ENCODE peak calls at places on chromosome 11, in seven cellular contexts. One of them, this sample, is unnamed. For H3K9me3, the result is how much of the 10 kb centered on the place peaks cover.

GRCh38 chr11:122814401-122814800 is 23.9 kb upstream of the CRTAM start:
- DNase-seq in Panc1: no peak
- DNase-seq in upper lobe of left lung: no peak
- DNase-seq in transverse colon: peak
- DNase-seq in sigmoid colon: no peak
- DNase-seq in stomach: no peak
- DNase-seq in HCT116: no peak
- DNase-seq in this sample: no peak

GRCh38 chr11:94876645-94877445 is 96.5 kb downstream of the CWC15 start:
- DNase-seq in Panc1: peak
- DNase-seq in upper lobe of left lung: peak
- DNase-seq in transverse colon: peak
- DNase-seq in sigmoid colon: peak
- DNase-seq in stomach: no peak
- DNase-seq in HCT116: peak
- DNase-seq in this sample: peak

GRCh38 chr11:59550842-59551650 is 39.7 kb downstream of the OR4D9 start:
- DNase-seq in Panc1: no peak
- DNase-seq in upper lobe of left lung: peak
- DNase-seq in transverse colon: peak
- DNase-seq in sigmoid colon: peak
- DNase-seq in stomach: peak
- DNase-seq in HCT116: peak
- DNase-seq in this sample: peak

GRCh38 chr11:101439488-101439887 is 144.3 kb downstream of the TRPC6 start:
- DNase-seq in Panc1: no peak
- DNase-seq in upper lobe of left lung: no peak
- DNase-seq in transverse colon: no peak
- DNase-seq in sigmoid colon: no peak
- DNase-seq in stomach: no peak
- DNase-seq in HCT116: no peak
- DNase-seq in this sample: no peak

GRCh38 chr11:6746626-6747025 is 25.1 kb downstream of the OR2AG2 start:
- DNase-seq in Panc1: no peak
- DNase-seq in upper lobe of left lung: no peak
- DNase-seq in transverse colon: no peak
- DNase-seq in sigmoid colon: no peak
- DNase-seq in stomach: no peak
- DNase-seq in HCT116: no peak
- DNase-seq in this sample: no peak

GRCh38 chr11:76148941-76149613 is 57.2 kb downstream of the WNT11 start:
- DNase-seq in Panc1: no peak
- DNase-seq in upper lobe of left lung: no peak
- DNase-seq in transverse colon: peak
- DNase-seq in sigmoid colon: peak
- DNase-seq in stomach: no peak
- DNase-seq in HCT116: no peak
- DNase-seq in this sample: no peak

GRCh38 chr11:15783619-15784018 is 572.7 kb downstream of the SOX6 start:
- DNase-seq in Panc1: no peak
- DNase-seq in upper lobe of left lung: no peak
- DNase-seq in transverse colon: no peak
- DNase-seq in sigmoid colon: no peak
- DNase-seq in stomach: no peak
- DNase-seq in HCT116: no peak
- DNase-seq in this sample: no peak

GRCh38 chr11:88103337-88104206 is 71.7 kb downstream of the RAB38 start:
- DNase-seq in Panc1: peak
- DNase-seq in upper lobe of left lung: peak
- DNase-seq in transverse colon: peak
- DNase-seq in sigmoid colon: no peak
- DNase-seq in stomach: no peak
- DNase-seq in HCT116: peak
- DNase-seq in this sample: no peak

GRCh38 chr11:131748146-131749050 is 378.0 kb downstream of the NTM start:
- DNase-seq in Panc1: no peak
- DNase-seq in upper lobe of left lung: peak
- DNase-seq in transverse colon: peak
- DNase-seq in sigmoid colon: peak
- DNase-seq in stomach: peak
- DNase-seq in HCT116: no peak
- DNase-seq in this sample: no peak

GRCh38 chr11:1298695-1299492 is 10.5 kb downstream of the TOLLIP start:
- DNase-seq in Panc1: no peak
- DNase-seq in upper lobe of left lung: peak
- DNase-seq in transverse colon: peak
- DNase-seq in sigmoid colon: peak
- DNase-seq in stomach: peak
- DNase-seq in HCT116: no peak
- DNase-seq in this sample: peak

GRCh38 chr11:64384981-64385952 is 26.3 kb downstream of the RPS6KA4 start:
- DNase-seq in Panc1: no peak
- DNase-seq in upper lobe of left lung: peak
- DNase-seq in transverse colon: no peak
- DNase-seq in sigmoid colon: no peak
- DNase-seq in stomach: no peak
- DNase-seq in HCT116: no peak
- DNase-seq in this sample: no peak

GRCh38 chr11:119317592-119318239 is 786 bp upstream of the MCAM start:
- DNase-seq in Panc1: no peak
- DNase-seq in upper lobe of left lung: no peak
- DNase-seq in transverse colon: no peak
- DNase-seq in sigmoid colon: no peak
- DNase-seq in stomach: no peak
- DNase-seq in HCT116: no peak
- DNase-seq in this sample: no peak

GRCh38 chr11:91904792-91905785 is 319.5 kb upstream of the FAT3 start:
- DNase-seq in Panc1: no peak
- DNase-seq in upper lobe of left lung: no peak
- DNase-seq in transverse colon: no peak
- DNase-seq in sigmoid colon: no peak
- DNase-seq in stomach: no peak
- DNase-seq in HCT116: no peak
- DNase-seq in this sample: no peak

GRCh38 chr11:3989251-3989650 is 105.3 kb upstream of the RRM1 start:
- DNase-seq in Panc1: no peak
- DNase-seq in upper lobe of left lung: no peak
- DNase-seq in transverse colon: no peak
- DNase-seq in sigmoid colon: peak
- DNase-seq in stomach: no peak
- DNase-seq in HCT116: no peak
- DNase-seq in this sample: no peak

GRCh38 chr11:111409915-111410314 is 30.8 kb upstream of the POU2AF1 start:
- DNase-seq in Panc1: no peak
- DNase-seq in upper lobe of left lung: no peak
- DNase-seq in transverse colon: no peak
- DNase-seq in sigmoid colon: no peak
- DNase-seq in stomach: no peak
- DNase-seq in HCT116: no peak
- DNase-seq in this sample: no peak

GRCh38 chr11:119155733-119156492 is 7.1 kb downstream of the ABCG4 start:
- DNase-seq in Panc1: no peak
- DNase-seq in upper lobe of left lung: no peak
- DNase-seq in transverse colon: peak
- DNase-seq in sigmoid colon: no peak
- DNase-seq in stomach: no peak
- DNase-seq in HCT116: peak
- DNase-seq in this sample: no peak

GRCh38 chr11:38543311-38543710 is 1945.3 kb upstream of the RAG2 start:
- DNase-seq in Panc1: no peak
- DNase-seq in upper lobe of left lung: no peak
- DNase-seq in transverse colon: no peak
- DNase-seq in sigmoid colon: no peak
- DNase-seq in stomach: no peak
- DNase-seq in HCT116: no peak
- DNase-seq in this sample: no peak

GRCh38 chr11:8593935-8594909 is at the start of gene STK33:
- DNase-seq in Panc1: no peak
- DNase-seq in upper lobe of left lung: peak
- DNase-seq in transverse colon: peak
- DNase-seq in sigmoid colon: peak
- DNase-seq in stomach: peak
- DNase-seq in HCT116: peak
- DNase-seq in this sample: no peak

DNA sequence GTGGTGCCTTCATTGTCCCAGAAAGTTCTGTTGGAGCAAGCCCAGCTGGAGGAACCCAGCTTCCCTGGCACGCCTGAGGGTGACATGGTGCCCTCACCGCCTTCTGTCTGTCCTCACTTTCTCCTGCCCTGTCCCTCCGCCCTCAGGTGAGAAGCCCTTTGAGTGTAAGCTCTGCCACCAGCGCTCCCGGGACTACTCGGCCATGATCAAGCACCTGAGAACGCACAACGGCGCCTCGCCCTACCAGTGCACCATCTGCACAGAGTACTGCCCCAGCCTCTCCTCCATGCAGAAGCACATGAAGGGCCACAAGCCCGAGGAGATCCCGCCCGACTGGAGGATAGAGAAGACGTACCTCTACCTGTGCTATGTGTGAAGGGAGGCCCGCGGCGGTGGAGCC is 46.0 kb upstream of the NNMT start:
- DNase-seq in Panc1: no peak
- DNase-seq in upper lobe of left lung: no peak
- DNase-seq in transverse colon: no peak
- DNase-seq in sigmoid colon: peak
- DNase-seq in stomach: no peak
- DNase-seq in HCT116: no peak
- DNase-seq in this sample: no peak
- H3K27ac ChIP-seq in Panc1: no peak
- H3K27ac ChIP-seq in upper lobe of left lung: peak
- H3K27ac ChIP-seq in transverse colon: no peak
- H3K27ac ChIP-seq in sigmoid colon: peak
- H3K27ac ChIP-seq in stomach: peak
- H3K27ac ChIP-seq in HCT116: no peak
- H3K27ac ChIP-seq in this sample: peak

DNA sequence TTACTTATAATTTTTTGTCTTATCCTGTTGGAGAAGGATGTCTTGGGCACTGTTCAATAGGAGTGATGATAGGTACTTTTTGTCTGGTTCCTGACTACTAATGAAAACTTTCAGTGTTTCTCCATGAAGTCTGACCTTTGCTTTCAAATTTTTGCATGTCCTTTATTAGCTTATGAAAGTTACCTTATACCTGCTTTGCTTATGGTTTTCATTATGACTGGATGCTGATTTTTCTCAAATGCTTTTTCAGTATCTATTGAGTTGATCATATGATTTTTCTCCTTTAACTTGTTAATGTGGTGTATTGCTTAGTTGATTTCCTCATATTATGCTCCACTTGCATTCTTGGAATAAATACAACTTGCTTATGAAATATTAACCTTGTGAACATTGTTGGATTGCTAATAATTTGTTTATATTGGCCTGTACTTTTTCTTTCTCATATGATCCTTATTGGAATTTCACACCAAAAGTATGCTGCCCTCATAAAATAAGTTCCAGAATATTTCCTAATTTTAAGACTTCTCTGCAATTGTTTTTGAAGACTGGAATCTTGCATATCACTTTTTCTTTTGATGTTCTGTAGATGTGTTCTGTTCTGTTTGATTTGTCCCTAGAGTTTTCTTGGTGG is 85.0 kb upstream of the SC5D start:
- DNase-seq in Panc1: no peak
- DNase-seq in upper lobe of left lung: no peak
- DNase-seq in transverse colon: no peak
- DNase-seq in sigmoid colon: no peak
- DNase-seq in stomach: no peak
- DNase-seq in HCT116: no peak
- DNase-seq in this sample: no peak
- TF ChIP-seq POLR2AphosphoS5 in Panc1: no peak
- TF ChIP-seq POLR2AphosphoS5 in upper lobe of left lung: no peak
- TF ChIP-seq POLR2AphosphoS5 in transverse colon: no peak
- TF ChIP-seq POLR2AphosphoS5 in sigmoid colon: no peak
- TF ChIP-seq POLR2AphosphoS5 in stomach: no peak
- TF ChIP-seq POLR2AphosphoS5 in HCT116: no peak
- TF ChIP-seq POLR2AphosphoS5 in this sample: no peak

GRCh38 chr11:102622258-102622657 is 2.9 kb downstream of the MMP20 start:
- DNase-seq in Panc1: no peak
- DNase-seq in upper lobe of left lung: no peak
- DNase-seq in transverse colon: no peak
- DNase-seq in sigmoid colon: no peak
- DNase-seq in stomach: no peak
- DNase-seq in HCT116: no peak
- DNase-seq in this sample: peak

GRCh38 chr11:102623128-102623527 is 2.0 kb downstream of the MMP20 start:
- DNase-seq in Panc1: no peak
- DNase-seq in upper lobe of left lung: no peak
- DNase-seq in transverse colon: no peak
- DNase-seq in sigmoid colon: no peak
- DNase-seq in stomach: no peak
- DNase-seq in HCT116: no peak
- DNase-seq in this sample: peak

GRCh38 chr11:102623998-102624397 is 1.1 kb downstream of the MMP20 start:
- DNase-seq in Panc1: no peak
- DNase-seq in upper lobe of left lung: no peak
- DNase-seq in transverse colon: no peak
- DNase-seq in sigmoid colon: no peak
- DNase-seq in stomach: no peak
- DNase-seq in HCT116: no peak
- DNase-seq in this sample: peak

GRCh38 chr11:102620179-102620578 is 5.0 kb downstream of the MMP20 start:
- DNase-seq in Panc1: no peak
- DNase-seq in upper lobe of left lung: no peak
- DNase-seq in transverse colon: no peak
- DNase-seq in sigmoid colon: no peak
- DNase-seq in stomach: no peak
- DNase-seq in HCT116: no peak
- DNase-seq in this sample: peak

GRCh38 chr11:102620858-102621561 is 4.1 kb downstream of the MMP20 start:
- DNase-seq in Panc1: no peak
- DNase-seq in upper lobe of left lung: no peak
- DNase-seq in transverse colon: no peak
- DNase-seq in sigmoid colon: no peak
- DNase-seq in stomach: no peak
- DNase-seq in HCT116: no peak
- DNase-seq in this sample: peak
- H3K9me3 ChIP-seq in Panc1: under half
- H3K9me3 ChIP-seq in upper lobe of left lung: under half
- H3K9me3 ChIP-seq in transverse colon: under half
- H3K9me3 ChIP-seq in sigmoid colon: under half
- H3K9me3 ChIP-seq in stomach: under half
- H3K9me3 ChIP-seq in HCT116: under half
- H3K9me3 ChIP-seq in this sample: under half

DNA sequence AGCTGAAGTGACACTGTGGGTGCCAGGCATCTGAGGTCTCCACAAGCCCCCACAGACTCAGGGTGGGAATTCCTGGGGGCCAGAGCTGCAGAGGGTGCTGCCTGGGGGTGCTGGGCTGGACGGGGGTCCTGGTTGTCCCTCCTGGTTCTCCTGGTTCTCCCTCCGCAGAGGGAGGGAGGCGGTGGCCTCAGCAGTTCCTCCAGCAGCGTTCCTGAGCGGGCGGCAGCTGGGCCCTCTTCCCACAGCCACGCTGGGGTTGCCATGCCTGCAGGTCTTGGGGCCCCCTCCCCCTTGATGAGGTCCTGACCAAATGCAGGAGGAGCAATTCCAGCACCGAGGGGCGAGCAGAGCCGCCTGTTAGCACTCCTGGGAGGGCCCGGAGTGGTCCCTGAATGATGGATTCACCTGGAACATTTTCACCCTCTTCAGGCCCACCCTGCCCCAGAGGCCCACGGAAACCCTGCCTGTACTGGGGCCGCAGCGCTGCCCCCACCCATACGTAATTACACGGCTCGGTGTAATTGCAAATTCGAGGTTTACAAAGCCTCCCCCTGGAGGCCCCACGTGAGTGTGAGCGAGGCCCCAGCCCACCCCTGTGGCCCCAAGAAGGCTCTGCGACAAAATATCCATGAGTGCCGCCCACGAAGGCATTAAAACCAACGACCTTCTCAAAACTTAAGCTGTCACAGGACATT is 635 bp downstream of the C11orf21 start:
- DNase-seq in Panc1: no peak
- DNase-seq in upper lobe of left lung: peak
- DNase-seq in transverse colon: no peak
- DNase-seq in sigmoid colon: no peak
- DNase-seq in stomach: peak
- DNase-seq in HCT116: no peak
- DNase-seq in this sample: peak
- H3K27ac ChIP-seq in Panc1: no peak
- H3K27ac ChIP-seq in upper lobe of left lung: peak
- H3K27ac ChIP-seq in transverse colon: peak
- H3K27ac ChIP-seq in sigmoid colon: no peak
- H3K27ac ChIP-seq in stomach: peak
- H3K27ac ChIP-seq in HCT116: no peak
- H3K27ac ChIP-seq in this sample: no peak

This sample was measured in esophagus muscularis mucosa.